ENCODE peak calls at places on chromosome 5, in six cellular contexts. C, S, U, V, Y and G are unnamed samples.

GRCh38 chr5:143343042-143343441 is 60.4 kb downstream of the NR3C1 start:
- DNase-seq in C (no peak), S (no peak), U (no peak), V (no peak), Y (no peak), G (no peak)

GRCh38 chr5:170854550-170854949 is 7.3 kb upstream of the RANBP17 start:
- DNase-seq in C (no peak), S (no peak), U (no peak), V (no peak), Y (no peak), G (no peak)

GRCh38 chr5:74232281-74232680 is 408.2 kb downstream of the ENC1 start:
- DNase-seq in C (no peak), S (no peak), U (no peak), V (no peak), Y (no peak), G (no peak)

GRCh38 chr5:102663771-102664530 is 91.2 kb upstream of the PAM start:
- DNase-seq in C (no peak), S (no peak), U (no peak), V (no peak), Y (no peak), G (no peak)

GRCh38 chr5:160479220-160479619 is 57.6 kb downstream of the PTTG1 start:
- DNase-seq in C (no peak), S (no peak), U (no peak), V (no peak), Y (no peak), G (no peak)

GRCh38 chr5:167759411-167759821 is 532.0 kb upstream of the WWC1 start:
- DNase-seq in C (no peak), S (no peak), U (no peak), V (no peak), Y (no peak), G (no peak)

GRCh38 chr5:170444181-170444580 is 55.0 kb upstream of the KCNMB1 start:
- DNase-seq in C (no peak), S (no peak), U (no peak), V (no peak), Y (no peak), G (no peak)

GRCh38 chr5:61362796-61363364 is 30.8 kb downstream of the ZSWIM6 start:
- DNase-seq in C (no peak), S (no peak), U (no peak), V (no peak), Y (peak; percentile 55), G (no peak)

GRCh38 chr5:39519566-39520231 is 94.9 kb upstream of the DAB2 start:
- DNase-seq in C (no peak), S (no peak), U (no peak), V (no peak), Y (no peak), G (no peak)

GRCh38 chr5:118711727-118712126 is 276.6 kb downstream of the DTWD2 start:
- DNase-seq in C (no peak), S (peak; percentile 8), U (no peak), V (no peak), Y (no peak), G (no peak)

GRCh38 chr5:137461636-137462596 is 37.2 kb downstream of the SPOCK1 start:
- DNase-seq in C (no peak), S (no peak), U (no peak), V (no peak), Y (no peak), G (no peak)

GRCh38 chr5:56190500-56190899 is 42.6 kb downstream of the ANKRD55 start:
- DNase-seq in C (peak; percentile 62), S (peak; percentile 63), U (no peak), V (peak; percentile 37), Y (no peak), G (no peak)

GRCh38 chr5:53482717-53483638 is 2.5 kb downstream of the FST start:
- DNase-seq in C (no peak), S (peak; percentile 43), U (no peak), V (peak; percentile 41), Y (peak; percentile 85), G (peak; percentile 87)

GRCh38 chr5:53479656-53480473 is 564 bp upstream of the FST start:
- DNase-seq in C (peak; percentile 64), S (peak; percentile 51), U (no peak), V (peak; percentile 52), Y (peak; percentile 80), G (peak; percentile 51)

GRCh38 chr5:65190328-65191053 is 291.2 kb downstream of the ADAMTS6 start:
- DNase-seq in C (no peak), S (no peak), U (no peak), V (no peak), Y (no peak), G (no peak)

GRCh38 chr5:171415115-171415730 is 4.2 kb upstream of the FGF18 start:
- DNase-seq in C (no peak), S (no peak), U (no peak), V (no peak), Y (peak; percentile 47), G (no peak)

GRCh38 chr5:139392678-139393496 is 2.0 kb downstream of the PROB1 start:
- DNase-seq in C (no peak), S (peak; percentile 67), U (peak; percentile 66), V (peak; percentile 75), Y (peak; percentile 94), G (no peak)
- TF ChIP-seq POLR2A in C (no peak), S (no peak), U (peak; percentile 16), V (no peak), Y (no peak), G (no peak)

GRCh38 chr5:78293856-78294249 is 645 bp downstream of the AP3B1 start:
- DNase-seq in C (no peak), S (no peak), U (no peak), V (no peak), Y (no peak), G (no peak)

GRCh38 chr5:78295035-78295961 is 800 bp upstream of the AP3B1 start:
- DNase-seq in C (peak; percentile 8), S (peak; percentile 33), U (peak; percentile 41), V (peak; percentile 67), Y (peak; percentile 78), G (peak; percentile 20)

GRCh38 chr5:78291687-78292086 is 2.8 kb downstream of the AP3B1 start:
- DNase-seq in C (no peak), S (no peak), U (no peak), V (no peak), Y (no peak), G (no peak)

DNA sequence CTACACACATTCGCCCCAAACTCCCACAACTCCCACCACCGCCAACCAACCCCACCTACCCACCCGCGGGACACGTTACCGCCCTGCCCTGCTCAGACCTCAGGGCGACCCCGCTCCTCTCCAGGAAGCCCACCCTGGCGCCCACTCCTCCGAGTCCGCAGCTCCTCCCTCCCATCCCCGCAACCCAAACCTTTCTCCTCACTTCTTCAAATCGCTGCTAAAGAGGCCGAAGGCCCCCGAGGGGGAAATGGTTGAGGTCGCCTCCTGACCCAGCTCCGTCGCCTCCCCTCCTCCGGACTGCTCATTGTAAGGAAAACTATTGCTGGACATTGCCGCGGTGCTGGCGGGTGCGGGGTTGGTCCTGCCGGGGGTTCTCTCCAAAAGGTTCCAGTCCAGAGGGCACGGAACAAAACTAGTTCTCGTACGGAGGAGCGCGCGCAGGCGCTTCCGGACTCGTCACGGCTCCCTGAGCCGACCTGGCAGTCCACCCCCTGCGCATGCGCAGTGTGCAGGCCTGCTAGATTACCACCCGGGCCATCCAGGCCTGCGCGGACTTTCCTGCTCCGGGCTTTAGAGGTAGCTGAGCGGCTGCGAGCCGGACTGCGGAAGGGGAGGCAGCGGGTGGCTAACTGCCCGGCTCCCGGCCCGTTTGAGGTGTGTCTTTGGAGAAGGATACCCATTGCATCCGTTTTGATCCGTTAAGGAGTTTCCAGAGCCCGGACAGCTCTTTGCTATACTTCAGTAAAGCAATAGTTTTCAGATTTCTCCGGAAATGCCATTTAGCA is at the start of gene AP3B1:
- DNase-seq in C (peak; percentile 98), S (peak; percentile 100), U (peak; percentile 97), V (peak; percentile 100), Y (peak; percentile 99), G (peak; percentile 100)
- TF ChIP-seq POLR2A in C (peak; percentile 93), S (peak; percentile 88), U (peak; percentile 81), V (peak; percentile 70), Y (peak; percentile 80), G (peak; percentile 65)

GRCh38 chr5:40799248-40799647 is 1.1 kb upstream of the PRKAA1 start:
- DNase-seq in C (no peak), S (no peak), U (no peak), V (no peak), Y (no peak), G (no peak)

GRCh38 chr5:40798856-40799210 is 659 bp upstream of the PRKAA1 start:
- DNase-seq in C (no peak), S (no peak), U (no peak), V (no peak), Y (no peak), G (no peak)

GRCh38 chr5:40797273-40798011 is 732 bp downstream of the PRKAA1 start:
- DNase-seq in C (peak; percentile 69), S (peak; percentile 82), U (peak; percentile 24), V (peak; percentile 73), Y (peak; percentile 82), G (peak; percentile 95)

GRCh38 chr5:40798012-40798855 is at the start of gene PRKAA1:
- DNase-seq in C (peak; percentile 82), S (peak; percentile 93), U (peak; percentile 61), V (peak; percentile 90), Y (peak; percentile 95), G (peak; percentile 78)

GRCh38 chr5:40801771-40802562 is 3.8 kb upstream of the PRKAA1 start:
- DNase-seq in C (no peak), S (no peak), U (no peak), V (no peak), Y (no peak), G (no peak)
- TF ChIP-seq POLR2A in C (no peak), S (no peak), U (no peak), V (no peak), Y (no peak), G (no peak)

GRCh38 chr5:180350711-180351110 is 2.4 kb downstream of the GFPT2 start:
- DNase-seq in C (no peak), S (no peak), U (no peak), V (no peak), Y (no peak), G (no peak)

GRCh38 chr5:180353963-180354574 is 933 bp upstream of the GFPT2 start:
- DNase-seq in C (no peak), S (no peak), U (no peak), V (no peak), Y (no peak), G (no peak)

GRCh38 chr5:180353226-180353962 is at the start of gene GFPT2:
- DNase-seq in C (peak; percentile 74), S (peak; percentile 85), U (no peak), V (peak; percentile 71), Y (peak; percentile 91), G (peak; percentile 96)

GRCh38 chr5:180352976-180353225 is 235 bp downstream of the GFPT2 start:
- DNase-seq in C (no peak), S (no peak), U (no peak), V (no peak), Y (no peak), G (no peak)

DNA sequence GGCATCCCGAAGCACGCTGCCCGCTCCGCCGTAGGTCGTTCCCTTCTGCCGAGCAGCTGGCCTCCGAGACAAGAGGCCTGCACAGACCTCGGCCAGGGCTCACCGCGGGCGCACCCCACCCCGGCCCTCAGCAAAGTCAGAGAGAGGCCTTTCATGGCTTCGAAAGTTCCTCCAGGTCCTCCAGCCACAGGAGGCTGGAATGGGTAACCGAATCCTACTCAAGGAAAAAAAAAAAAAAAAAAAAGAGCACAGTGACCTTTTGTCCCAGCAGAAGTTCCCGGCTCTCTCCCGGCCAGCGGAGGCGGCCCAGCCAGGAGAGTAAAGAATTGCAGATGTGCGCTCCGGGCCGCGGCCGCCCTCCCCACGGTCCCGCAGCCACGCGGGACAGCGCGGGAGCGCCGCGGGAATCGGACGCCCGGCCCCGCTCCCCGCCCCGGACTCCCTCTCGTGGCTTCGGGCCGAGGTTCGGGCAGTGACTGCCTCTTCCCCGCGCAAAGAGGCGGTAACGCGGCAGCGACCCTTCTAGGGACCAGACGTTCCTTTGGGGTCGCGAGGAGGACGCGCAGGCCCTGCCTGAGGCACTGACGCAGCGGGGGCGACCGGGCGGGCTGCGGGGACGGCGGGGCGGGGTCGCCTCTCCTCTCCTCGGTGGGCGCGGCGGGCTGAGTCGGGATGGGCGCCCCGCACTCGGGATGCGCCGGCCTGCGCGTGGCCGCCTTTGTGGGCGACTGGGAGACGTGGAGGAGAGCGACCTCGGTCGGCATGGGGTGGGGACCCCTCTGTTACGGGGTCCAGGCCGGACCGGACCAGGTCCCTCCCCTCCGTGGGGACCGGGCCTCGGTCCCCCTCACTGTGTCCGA is 790 bp downstream of the GFPT2 start:
- DNase-seq in C (peak; percentile 41), S (peak; percentile 43), U (no peak), V (no peak), Y (peak; percentile 65), G (no peak)
- TF ChIP-seq POLR2A in C (no peak), S (no peak), U (no peak), V (no peak), Y (no peak), G (no peak)